ENCODE peak calls at places on chromosomes 16 and 17, in seven cellular contexts. W is omental fat pad; Y is stimulated activated CD4-positive, alpha-beta T cell treated with anti-CD3 and anti-CD28 coated beads, Interleukin-1b, Interleukin-23, amount 100 ng/mL, for 1 hour; Z is colonic mucosa; G is NAMALWA; U is left lung; J is GM13977. P is an unnamed sample.

GRCh38 chr16:15988268-15989013 is 39.0 kb downstream of the ABCC1 start:
- DNase-seq in W (no peak), Y (no peak), Z (no peak), G (no peak), U (no peak), J (no peak), P (no peak)

GRCh38 chr16:57374067-57374534 is 1.8 kb downstream of the CX3CL1 start:
- DNase-seq in W (no peak), Y (no peak), Z (no peak), G (no peak), U (no peak), J (no peak), P (no peak)

GRCh38 chr17:50731575-50732460 is 12.4 kb downstream of the LUC7L3 start:
- DNase-seq in W (no peak), Y (no peak), Z (no peak), G (no peak), U (no peak), J (no peak), P (no peak)

GRCh38 chr16:82995927-82996441 is 369.2 kb downstream of the CDH13 start:
- DNase-seq in W (no peak), Y (no peak), Z (peak; percentile 61), G (no peak), U (no peak), J (no peak), P (no peak)

GRCh38 chr17:41511130-41511529 is 5.7 kb upstream of the KRT13 start:
- DNase-seq in W (no peak), Y (no peak), Z (peak; percentile 86), G (no peak), U (peak; percentile 31), J (no peak), P (no peak)

GRCh38 chr16:53087101-53087500 is 32.3 kb downstream of the CHD9 start:
- DNase-seq in W (no peak), Y (no peak), Z (no peak), G (no peak), U (no peak), J (no peak), P (no peak)

GRCh38 chr17:48307814-48308411 is 122.1 kb downstream of the SKAP1 start:
- DNase-seq in W (no peak), Y (no peak), Z (peak; percentile 53), G (peak; percentile 79), U (no peak), J (peak; percentile 43), P (no peak)

GRCh38 chr16:59633996-59634579 is 900.0 kb upstream of the GOT2 start:
- DNase-seq in W (no peak), Y (no peak), Z (no peak), G (no peak), U (no peak), J (no peak), P (no peak)

GRCh38 chr16:88925540-88925887 is 51.5 kb downstream of the CBFA2T3 start:
- DNase-seq in W (no peak), Y (no peak), Z (no peak), G (no peak), U (no peak), J (no peak), P (no peak)

GRCh38 chr17:69267219-69267618 is 38.6 kb upstream of the ABCA10 start:
- DNase-seq in W (no peak), Y (no peak), Z (no peak), G (no peak), U (no peak), J (no peak), P (no peak)

GRCh38 chr16:10178079-10178478 is 4.1 kb downstream of the GRIN2A start:
- DNase-seq in W (no peak), Y (no peak), Z (no peak), G (no peak), U (no peak), J (no peak), P (no peak)

GRCh38 chr16:67885976-67886375 is 1.3 kb downstream of the NRN1L start:
- DNase-seq in W (no peak), Y (no peak), Z (no peak), G (no peak), U (no peak), J (no peak), P (no peak)

GRCh38 chr17:7479389-7480192 is at the start of gene ZBTB4:
- DNase-seq in W (no peak), Y (peak; percentile 37), Z (peak; percentile 50), G (peak; percentile 40), U (peak; percentile 89), J (peak; percentile 86), P (peak; percentile 92)